ENCODE peak calls at places on chromosomes 4 and X, in seven cellular contexts. C is H1, H is HCT116, M is HepG2, Y is K562, O is SK-N-SH, Q is GM12878. B is an unnamed sample.

GRCh38 chr4:38387348-38387747 is 276.7 kb upstream of the KLF3 start:
- DNase-seq in C (no peak), H (no peak), M (peak; percentile 50), Y (peak; percentile 35), O (peak; percentile 23), Q (no peak), B (peak; percentile 1)

GRCh38 chrX:77223046-77223445 is 224.1 kb upstream of the FGF16 start:
- DNase-seq in C (no peak), H (no peak), M (no peak), Y (no peak), O (no peak), Q (no peak), B (no peak)

GRCh38 chr4:8846046-8846720 is 25.5 kb downstream of the HMX1 start:
- DNase-seq in C (no peak), H (no peak), M (no peak), Y (no peak), O (peak; percentile 6), Q (no peak), B (no peak)

GRCh38 chr4:138677212-138677611 is 338.4 kb upstream of the NOCT start:
- DNase-seq in C (no peak), H (no peak), M (peak; percentile 2), Y (no peak), O (no peak), Q (no peak), B (no peak)

GRCh38 chr4:55125763-55126541 is 557 bp upstream of the KDR start:
- DNase-seq in C (no peak), H (no peak), M (no peak), Y (no peak), O (peak; percentile 46), Q (no peak), B (no peak)

GRCh38 chrX:115689931-115690330 is 129.0 kb downstream of the PLS3 start:
- DNase-seq in C (no peak), H (no peak), M (no peak), Y (no peak), O (no peak), Q (no peak), B (no peak)

GRCh38 chrX:7117587-7117986 is 29.9 kb upstream of the STS start:
- DNase-seq in C (no peak), H (no peak), M (no peak), Y (no peak), O (no peak), Q (no peak), B (no peak)

GRCh38 chrX:65488496-65488895 is 46.1 kb downstream of the LAS1L start:
- DNase-seq in C (no peak), H (no peak), M (no peak), Y (no peak), O (no peak), Q (no peak), B (peak; percentile 30)

GRCh38 chrX:15269618-15270521 is at the start of gene ASB9:
- DNase-seq in C (no peak), H (peak; percentile 39), M (peak; percentile 78), Y (no peak), O (peak; percentile 45), Q (no peak), B (no peak)

GRCh38 chr4:119682080-119682479 is 53.5 kb upstream of the PDE5A start:
- DNase-seq in C (no peak), H (no peak), M (no peak), Y (no peak), O (no peak), Q (no peak), B (no peak)

GRCh38 chrX:72313757-72314156 is 8.0 kb upstream of the CITED1 start:
- DNase-seq in C (no peak), H (no peak), M (no peak), Y (no peak), O (no peak), Q (no peak), B (no peak)

GRCh38 chr4:2734618-2735017 is 21.5 kb downstream of the TNIP2 start:
- DNase-seq in C (no peak), H (no peak), M (no peak), Y (no peak), O (no peak), Q (no peak), B (no peak)

GRCh38 chr4:129968366-129968765 is 872.4 kb downstream of the C4orf33 start:
- DNase-seq in C (no peak), H (no peak), M (no peak), Y (no peak), O (no peak), Q (no peak), B (no peak)

GRCh38 chr4:128288689-128289106 is 1.1 kb upstream of the PGRMC2 start:
- DNase-seq in C (no peak), H (no peak), M (no peak), Y (no peak), O (no peak), Q (peak; percentile 17), B (peak; percentile 90)

GRCh38 chr4:73894021-73894420 is 24.8 kb downstream of the CXCL1 start:
- DNase-seq in C (no peak), H (no peak), M (no peak), Y (no peak), O (no peak), Q (no peak), B (no peak)

GRCh38 chr4:7655549-7656243 is 221.0 kb upstream of the PSAPL1 start:
- DNase-seq in C (no peak), H (no peak), M (no peak), Y (peak; percentile 39), O (peak; percentile 86), Q (no peak), B (no peak)

GRCh38 chr4:139655116-139655515 is 10.5 kb upstream of the MGST2 start:
- DNase-seq in C (no peak), H (no peak), M (peak; percentile 65), Y (no peak), O (peak; percentile 32), Q (no peak), B (peak; percentile 73)

GRCh38 chrX:3653111-3653510 is 60.3 kb downstream of the PRKX start:
- DNase-seq in C (no peak), H (no peak), M (no peak), Y (no peak), O (no peak), Q (no peak), B (no peak)

GRCh38 chr4:6926681-6927478 is 17.3 kb downstream of the TBC1D14 start:
- DNase-seq in C (no peak), H (no peak), M (peak; percentile 96), Y (peak; percentile 64), O (no peak), Q (no peak), B (peak; percentile 31)

GRCh38 chr4:56530269-56531148 is 24.9 kb downstream of the ARL9 start:
- DNase-seq in C (no peak), H (peak; percentile 62), M (peak; percentile 12), Y (peak; percentile 97), O (peak; percentile 97), Q (no peak), B (no peak)

GRCh38 chrX:71636438-71637252 is 18.3 kb upstream of the CXCR3 start:
- DNase-seq in C (no peak), H (no peak), M (no peak), Y (no peak), O (no peak), Q (no peak), B (no peak)

GRCh38 chrX:13373027-13373806 is 53.4 kb upstream of the ATXN3L start:
- DNase-seq in C (no peak), H (no peak), M (no peak), Y (no peak), O (no peak), Q (no peak), B (no peak)

GRCh38 chrX:46882266-46882665 is 30.0 kb upstream of the JADE3 start:
- DNase-seq in C (no peak), H (no peak), M (no peak), Y (no peak), O (no peak), Q (no peak), B (no peak)

DNA sequence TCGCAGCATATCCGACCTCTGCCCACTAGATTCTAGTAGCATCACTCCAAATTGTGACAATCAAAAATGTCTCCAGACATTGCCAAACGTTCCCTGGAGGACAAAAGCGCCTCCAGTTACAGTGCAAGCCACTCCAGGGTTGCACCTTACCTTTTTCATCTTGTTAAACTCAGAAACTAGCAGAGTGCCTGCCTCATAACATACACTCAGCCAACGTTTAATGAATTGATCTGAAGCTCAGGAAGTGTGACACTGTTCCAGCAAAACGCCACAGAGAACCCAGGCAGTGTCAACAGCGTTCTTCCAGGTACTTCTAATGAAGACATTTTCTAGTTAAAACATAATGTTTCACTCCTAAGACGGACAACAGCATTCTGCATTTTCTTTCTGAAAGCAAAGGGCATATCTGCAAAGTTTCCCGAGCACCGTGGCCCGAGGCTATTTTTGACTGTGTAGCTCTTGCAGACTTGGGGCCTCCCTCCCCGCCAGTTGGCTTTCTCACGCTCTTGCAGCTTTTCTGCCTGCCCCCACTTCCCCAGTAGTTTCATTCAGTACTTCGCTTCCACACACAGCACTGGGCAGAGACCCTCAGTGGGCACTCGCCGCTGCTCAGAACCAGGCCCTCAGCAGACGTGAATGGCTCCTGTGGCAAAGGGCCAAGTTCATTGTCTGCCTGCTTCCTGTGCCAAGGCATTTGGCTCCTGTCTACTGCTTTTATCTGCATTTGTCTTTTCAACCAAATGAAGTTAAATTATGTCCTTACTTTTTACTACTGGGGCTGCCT is 133.4 kb upstream of the TTC29 start:
- DNase-seq in C (no peak), H (no peak), M (no peak), Y (no peak), O (peak; percentile 58), Q (no peak), B (no peak)
- TF ChIP-seq JUND in C (no peak), H (no peak), M (no peak), Y (no peak), O (no peak), Q (no peak), B (no peak)

GRCh38 chr4:46933686-46934085 is 24.6 kb upstream of the COX7B2 start:
- DNase-seq in C (no peak), H (no peak), M (no peak), Y (no peak), O (no peak), Q (no peak), B (no peak)
- TF ChIP-seq JUND in C (no peak), H (no peak), M (no peak), Y (no peak), O (no peak), Q (no peak), B (no peak)

DNA sequence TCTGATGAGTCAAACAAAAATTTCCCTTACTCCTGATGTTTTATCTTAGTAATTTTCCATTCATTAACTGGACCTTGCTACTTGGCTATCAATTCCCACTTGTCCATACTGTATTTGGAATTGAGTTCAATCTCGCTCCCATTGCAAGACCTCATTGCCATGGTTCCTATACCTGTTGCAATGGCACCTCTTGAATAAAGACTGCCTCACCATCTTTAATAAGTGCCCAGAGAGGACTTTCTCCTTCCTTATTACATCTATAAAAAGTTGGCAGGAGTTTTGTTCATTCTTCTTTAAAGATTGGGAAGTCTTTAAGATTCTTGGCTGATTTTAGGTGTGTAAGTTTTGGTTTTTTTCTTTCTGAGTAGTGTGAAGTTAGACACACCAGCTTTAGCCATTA is 397.4 kb downstream of the SPOCK3 start:
- DNase-seq in C (no peak), H (no peak), M (no peak), Y (no peak), O (no peak), Q (no peak), B (no peak)
- TF ChIP-seq JUND in C (no peak), H (no peak), M (no peak), Y (no peak), O (no peak), Q (no peak), B (no peak)

DNA sequence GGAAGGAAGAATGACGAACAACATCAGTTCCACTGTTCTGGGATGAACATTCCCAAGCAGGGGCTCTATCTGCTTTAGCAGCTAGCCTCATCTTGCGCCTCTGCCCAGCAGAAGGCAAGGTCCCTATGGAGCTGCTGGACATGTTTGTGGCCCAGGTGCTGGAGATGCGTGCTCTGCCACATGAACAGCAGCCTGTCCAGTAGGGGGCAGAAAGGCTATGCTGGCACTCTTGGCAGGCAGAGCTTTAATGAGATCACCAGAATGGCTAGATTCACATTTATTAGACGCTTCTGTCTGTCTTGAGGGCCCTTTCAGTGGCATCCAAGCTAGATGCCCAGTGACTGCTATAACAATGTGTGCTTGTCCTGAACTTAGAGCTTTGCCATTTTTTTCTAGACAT is 1826.0 kb downstream of the STIM2 start:
- DNase-seq in C (peak; percentile 27), H (peak; percentile 58), M (peak; percentile 8), Y (peak; percentile 4), O (peak; percentile 19), Q (no peak), B (no peak)
- TF ChIP-seq JUND in C (peak; percentile 24), H (no peak), M (no peak), Y (no peak), O (no peak), Q (no peak), B (no peak)

B was measured in T47D.